ENCODE peak calls at places on chromosomes 16 and 17, in five cellular contexts. X is BJ, T is progenitor cell of endocrine pancreas, K is left ventricle myocardium inferior, P is cerebellar cortex. E is an unnamed sample.

GRCh38 chr16:785563-786535 is 2.3 kb downstream of the RPUSD1 start:
- DNase-seq in P (peak; percentile 61), X (no peak), T (peak; percentile 75), K (peak; percentile 66), E (peak; percentile 25)

GRCh38 chr17:40901981-40902862 is 17.2 kb upstream of the KRT20 start:
- DNase-seq in K (no peak), X (peak; percentile 59), T (no peak), P (no peak), E (no peak)

GRCh38 chr17:9409026-9409425 is 166.6 kb downstream of the STX8 start:
- DNase-seq in T (no peak), P (no peak), K (no peak), X (no peak), E (no peak)

GRCh38 chr17:28501421-28502284 is 4.5 kb upstream of the FOXN1 start:
- DNase-seq in X (no peak), P (no peak), T (no peak), K (no peak), E (no peak)

GRCh38 chr16:50152386-50152806 is 710 bp upstream of the TENT4B start:
- DNase-seq in T (no peak), X (no peak), P (peak; percentile 62), K (peak; percentile 37), E (no peak)

GRCh38 chr17:55817273-55817709 is 66.4 kb downstream of the PCTP start:
- DNase-seq in T (no peak), P (no peak), K (no peak), X (no peak), E (no peak)

GRCh38 chr17:66715745-66716156 is 119.2 kb upstream of the CACNG5 start:
- DNase-seq in P (peak; percentile 86), K (no peak), X (no peak), T (no peak), E (peak; percentile 78)

GRCh38 chr17:38852771-38853291 is 690 bp downstream of the RPL23 start:
- DNase-seq in P (no peak), K (no peak), X (no peak), T (no peak), E (no peak)

GRCh38 chr17:63476494-63476856 is 386 bp upstream of the ACE start:
- DNase-seq in T (peak; percentile 31), K (no peak), P (peak; percentile 8), X (no peak), E (no peak)

GRCh38 chr16:69031877-69032301 is 73.6 kb upstream of the HAS3 start:
- DNase-seq in T (no peak), K (no peak), P (no peak), X (no peak), E (no peak)

GRCh38 chr16:373848-374615 is 3.7 kb upstream of the MRPL28 start:
- DNase-seq in T (no peak), X (no peak), K (no peak), P (no peak), E (no peak)

E was measured in hippocampal formation.